ENCODE peak calls at places on chromosomes 7 and 10, in six cellular contexts. X is Caco-2, P is GM13977, B is Panc1, A is sigmoid colon, I is upper lobe of right lung. D is an unnamed sample.

GRCh38 chr7:66626236-66626957 is 2.3 kb upstream of the KCTD7 start:
- DNase-seq in B (no peak), P (no peak), X (no peak), A (peak), I (no peak), D (no peak)

GRCh38 chr10:75450062-75450429 is 18.6 kb downstream of the LRMDA start:
- DNase-seq in A (no peak), P (no peak), X (no peak), B (no peak), I (no peak), D (no peak)

GRCh38 chr7:20777377-20778062 is 9.2 kb downstream of the SP8 start:
- DNase-seq in I (no peak), A (no peak), P (no peak), B (no peak), X (no peak), D (no peak)

GRCh38 chr7:135174941-135175340 is 4.4 kb upstream of the CYREN start:
- DNase-seq in P (no peak), A (no peak), X (no peak), I (no peak), B (no peak), D (no peak)

GRCh38 chr7:4714767-4715384 is 32.8 kb downstream of the FOXK1 start:
- DNase-seq in P (no peak), B (no peak), A (no peak), I (no peak), X (no peak), D (no peak)

GRCh38 chr10:117938104-117938503 is 108.6 kb downstream of the RAB11FIP2 start:
- DNase-seq in X (no peak), A (no peak), P (no peak), B (no peak), I (no peak), D (no peak)

GRCh38 chr10:11156480-11156879 is 138.8 kb downstream of the CELF2 start:
- DNase-seq in X (no peak), I (no peak), B (no peak), A (no peak), P (no peak), D (no peak)

GRCh38 chr10:23439920-23440875 is 1.3 kb downstream of the OTUD1 start:
- DNase-seq in I (peak), A (peak), B (no peak), P (peak), X (peak), D (peak)

GRCh38 chr7:4227105-4228010 is 454.7 kb upstream of the FOXK1 start:
- DNase-seq in B (no peak), A (no peak), P (no peak), I (peak), X (no peak), D (no peak)

GRCh38 chr10:50624866-50625491 is 1.2 kb upstream of the SGMS1 start:
- DNase-seq in I (no peak), P (peak), X (peak), B (no peak), A (peak), D (peak)

GRCh38 chr7:29607889-29608288 is 44.3 kb downstream of the PRR15 start:
- DNase-seq in B (peak), I (no peak), P (no peak), X (no peak), A (no peak), D (no peak)

GRCh38 chr7:22338875-22339274 is 18.1 kb downstream of the RAPGEF5 start:
- DNase-seq in X (no peak), A (no peak), P (no peak), B (no peak), I (no peak), D (no peak)

GRCh38 chr10:80464557-80465466 is 10.7 kb downstream of the TSPAN14 start:
- DNase-seq in I (no peak), B (no peak), P (no peak), A (no peak), X (no peak), D (no peak)

GRCh38 chr10:63720072-63720537 is 198.9 kb downstream of the REEP3 start:
- DNase-seq in P (peak), I (no peak), A (no peak), B (no peak), X (peak), D (peak)

GRCh38 chr10:97830064-97830463 is 19.6 kb upstream of the GOLGA7B start:
- DNase-seq in P (no peak), B (no peak), I (no peak), A (no peak), X (no peak), D (no peak)

GRCh38 chr7:134828361-134828760 is 48.9 kb downstream of the CALD1 start:
- DNase-seq in A (no peak), I (no peak), P (no peak), B (no peak), X (no peak), D (no peak)

GRCh38 chr10:97539523-97540200 is 32.9 kb upstream of the ANKRD2 start:
- DNase-seq in P (no peak), A (peak), B (no peak), X (peak), I (no peak), D (no peak)

GRCh38 chr10:11782793-11783557 is 40.2 kb upstream of the PROSER2 start:
- DNase-seq in B (peak), I (peak), P (peak), A (no peak), X (no peak), D (peak)

GRCh38 chr7:144513332-144513731 is 109.8 kb upstream of the NOBOX start:
- DNase-seq in B (peak), P (peak), X (no peak), I (no peak), A (no peak), D (no peak)

GRCh38 chr7:5549096-5549896 is 125.7 kb upstream of the TNRC18 start:
- DNase-seq in B (no peak), I (no peak), X (peak), A (no peak), P (peak), D (no peak)

GRCh38 chr10:78952686-78953085 is 116.1 kb upstream of the ZMIZ1 start:
- DNase-seq in X (no peak), A (no peak), B (no peak), I (no peak), P (no peak), D (no peak)

GRCh38 chr7:44646176-44646920 is 39.9 kb downstream of the OGDH start:
- DNase-seq in P (no peak), X (no peak), B (no peak), I (no peak), A (no peak), D (no peak)

GRCh38 chr10:28623483-28623882 is 53.8 kb upstream of the BAMBI start:
- DNase-seq in A (no peak), I (no peak), X (no peak), P (no peak), B (no peak), D (no peak)

GRCh38 chr7:84085147-84085546 is 109.4 kb downstream of the SEMA3A start:
- DNase-seq in X (no peak), P (no peak), B (no peak), A (no peak), I (no peak), D (no peak)

GRCh38 chr10:103273026-103273425 is 3.9 kb upstream of the INA start:
- DNase-seq in I (no peak), P (no peak), X (no peak), B (peak), A (no peak), D (no peak)

GRCh38 chr10:21943633-21944265 is 59.8 kb downstream of the DNAJC1 start:
- DNase-seq in P (no peak), B (no peak), X (no peak), A (no peak), I (no peak), D (no peak)

GRCh38 chr10:7945469-7946187 is 108.9 kb upstream of the GATA3 start:
- DNase-seq in I (no peak), B (no peak), X (no peak), P (no peak), A (no peak), D (no peak)

GRCh38 chr10:34547283-34547682 is 267.8 kb downstream of the PARD3 start:
- DNase-seq in A (no peak), P (no peak), I (no peak), B (no peak), X (no peak), D (no peak)

GRCh38 chr7:158472631-158473030 is 115.0 kb downstream of the PTPRN2 start:
- DNase-seq in P (no peak), I (no peak), B (no peak), X (no peak), A (no peak), D (no peak)

GRCh38 chr10:30041394-30042105 is 17.8 kb downstream of the JCAD start:
- DNase-seq in B (no peak), I (no peak), P (no peak), A (no peak), X (no peak), D (no peak)

GRCh38 chr7:151800391-151800790 is 76.5 kb downstream of the PRKAG2 start:
- DNase-seq in X (no peak), P (no peak), B (no peak), A (no peak), I (peak), D (no peak)

GRCh38 chr10:61791216-61791615 is 110.3 kb upstream of the ARID5B start:
- DNase-seq in P (no peak), I (no peak), X (peak), A (no peak), B (no peak), D (no peak)

GRCh38 chr7:34320412-34320811 is 337.6 kb upstream of the NPSR1 start:
- DNase-seq in B (no peak), A (no peak), I (no peak), P (no peak), X (no peak), D (no peak)

GRCh38 chr10:21257191-21257590 is 268.3 kb downstream of the SKIDA1 start:
- DNase-seq in P (no peak), A (no peak), B (no peak), X (no peak), I (no peak), D (no peak)

GRCh38 chr7:128099204-128099671 is 68.0 kb upstream of the LRRC4 start:
- DNase-seq in P (no peak), I (no peak), X (no peak), B (peak), A (no peak), D (no peak)

DNA sequence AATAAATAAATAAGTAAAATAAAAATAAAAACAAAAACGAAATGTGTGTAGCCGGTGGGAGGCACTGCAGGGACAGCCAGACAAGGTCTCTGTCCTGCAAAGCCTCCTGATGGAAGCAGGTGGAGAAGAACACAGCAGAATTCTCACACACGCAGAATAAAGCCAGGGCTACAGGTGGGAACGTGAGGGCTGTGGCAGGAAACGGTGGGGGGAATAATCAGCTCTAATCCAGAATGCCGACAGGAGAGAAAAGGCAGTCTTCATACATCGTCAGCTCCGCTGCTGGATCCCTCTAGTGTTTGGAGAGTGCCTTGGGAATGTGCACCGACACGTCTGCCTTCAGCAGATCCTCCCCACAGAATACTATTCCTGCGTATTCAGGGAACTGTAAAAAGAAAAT is 6.8 kb upstream of the SNX8 start:
- DNase-seq in B (no peak), I (no peak), P (no peak), A (no peak), X (peak), D (no peak)
- TF ChIP-seq CTCF in B (no peak), I (no peak), P (no peak), A (no peak), X (no peak), D (no peak)

GRCh38 chr7:1028775-1029636 is 15.3 kb upstream of the GPR146 start:
- DNase-seq in B (peak), P (peak), X (peak), A (peak), I (peak), D (peak)

GRCh38 chr7:1025747-1026581 is 18.4 kb upstream of the GPR146 start:
- DNase-seq in X (no peak), B (no peak), I (no peak), A (no peak), P (no peak), D (no peak)

GRCh38 chr7:1028044-1028770 is 16.1 kb upstream of the GPR146 start:
- DNase-seq in A (peak), X (peak), P (peak), B (no peak), I (peak), D (peak)

GRCh38 chr7:1026721-1027151 is 17.6 kb upstream of the GPR146 start:
- DNase-seq in X (no peak), A (no peak), P (peak), I (no peak), B (no peak), D (no peak)

GRCh38 chr7:1027285-1028043 is 16.9 kb upstream of the GPR146 start:
- DNase-seq in I (peak), B (no peak), P (no peak), A (no peak), X (no peak), D (no peak)
- TF ChIP-seq CTCF in I (no peak), B (no peak), P (no peak), A (no peak), X (no peak), D (no peak)

DNA sequence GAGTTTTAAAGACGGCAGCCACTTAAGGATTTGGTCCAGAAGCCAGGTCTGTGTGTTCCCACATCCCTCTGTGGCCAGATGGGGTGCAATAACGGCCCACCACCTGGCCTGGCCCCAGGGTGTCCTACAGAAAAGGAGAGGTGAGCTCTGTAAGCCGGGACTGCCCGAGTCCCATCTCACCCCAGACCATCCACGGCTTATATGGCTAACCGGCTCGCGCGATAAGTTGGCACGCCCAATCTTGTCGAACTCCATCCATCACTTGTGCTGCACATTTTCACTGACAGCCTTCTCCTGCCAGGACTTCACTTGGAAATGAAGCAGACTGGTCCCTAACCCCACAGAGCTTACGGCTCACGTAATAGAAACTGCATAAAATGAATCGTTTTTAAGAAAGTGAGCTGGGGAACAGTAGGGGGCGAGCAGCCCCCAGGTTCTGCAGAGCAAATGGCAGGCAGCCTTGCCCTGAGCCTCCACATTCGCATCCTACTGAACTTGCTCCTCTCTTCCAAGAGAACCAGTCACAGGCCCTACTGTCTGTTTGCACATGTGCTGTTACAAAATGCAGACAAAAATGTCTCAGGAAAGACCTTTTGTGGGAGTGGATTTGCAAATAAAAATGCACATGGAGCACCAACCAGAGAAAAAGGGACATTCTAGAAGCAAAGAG is 98.2 kb downstream of the TNS3 start:
- DNase-seq in X (no peak), A (no peak), I (no peak), P (no peak), B (no peak), D (no peak)
- TF ChIP-seq CTCF in X (peak), A (no peak), I (no peak), P (no peak), B (no peak), D (no peak)

DNA sequence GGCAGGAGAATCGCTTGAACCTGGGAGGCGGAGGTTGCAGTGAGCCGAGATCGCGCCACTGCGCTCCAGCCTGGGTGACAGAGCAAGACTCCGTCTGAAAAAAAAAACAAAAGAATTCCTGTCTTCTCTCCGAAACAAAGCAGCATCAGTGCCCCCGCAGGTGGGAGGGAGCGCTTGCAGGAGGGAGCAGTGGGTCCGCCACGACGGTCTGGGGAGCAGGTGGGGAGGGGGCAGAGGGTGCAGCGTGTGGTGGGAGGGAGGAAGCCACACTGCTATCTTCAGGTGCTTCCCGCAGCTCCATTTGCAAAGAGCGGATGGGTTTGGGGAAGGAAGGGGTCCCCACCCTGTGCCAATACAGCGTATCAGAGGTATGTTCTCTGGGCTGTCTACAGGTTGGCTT is 31.7 kb downstream of the LIMK1 start:
- DNase-seq in A (no peak), P (no peak), X (no peak), I (no peak), B (no peak), D (no peak)
- TF ChIP-seq CTCF in A (no peak), P (peak), X (no peak), I (no peak), B (no peak), D (no peak)

D was measured in GM10248.